ENCODE peak calls at places on chromosomes 5 and 9, in four cellular contexts. K, J, M and N are unnamed samples.
A peak's percentile ranks its signal among the peaks of the same experiment; 100 is the strongest.

GRCh38 chr9:38680827-38681226 is 39.1 kb downstream of the FAM240B start:
- DNase-seq in M (no peak), K (peak; percentile 4), J (no peak), N (no peak)

GRCh38 chr9:3413984-3414383 is 111.8 kb downstream of the RFX3 start:
- DNase-seq in J (no peak), M (no peak), K (no peak), N (no peak)

GRCh38 chr9:126347911-126348760 is 21.5 kb downstream of the MVB12B start:
- DNase-seq in J (no peak), M (no peak), K (no peak), N (no peak)

GRCh38 chr9:35937227-35937626 is 20.7 kb downstream of the OR2S2 start:
- DNase-seq in J (no peak), M (no peak), K (no peak), N (no peak)

GRCh38 chr9:110217656-110218099 is 9.7 kb upstream of the C9orf152 start:
- DNase-seq in M (peak; percentile 62), K (peak; percentile 62), J (peak; percentile 48), N (peak; percentile 35)

GRCh38 chr9:91037511-91038482 is 236.2 kb downstream of the SYK start:
- DNase-seq in K (peak; percentile 67), M (peak; percentile 84), J (peak; percentile 41), N (peak; percentile 21)

GRCh38 chr5:179731791-179732411 is 721 bp upstream of the MAML1 start:
- DNase-seq in M (peak; percentile 73), J (no peak), K (peak; percentile 55), N (no peak)

GRCh38 chr9:27590636-27591035 is 17.4 kb upstream of the C9orf72 start:
- DNase-seq in M (no peak), K (peak; percentile 42), J (no peak), N (no peak)

GRCh38 chr9:88174324-88174723 is 36.0 kb upstream of the SPATA31C2 start:
- DNase-seq in J (no peak), M (peak; percentile 34), K (peak; percentile 29), N (peak; percentile 45)

GRCh38 chr9:80435591-80435990 is 863.8 kb downstream of the TLE4 start:
- DNase-seq in K (no peak), J (no peak), M (no peak), N (no peak)

GRCh38 chr9:20611751-20612287 is 10.5 kb downstream of the MLLT3 start:
- DNase-seq in M (peak; percentile 26), K (peak; percentile 74), J (no peak), N (peak; percentile 9)

GRCh38 chr9:34380511-34381315 is 4.0 kb upstream of the MYORG start:
- DNase-seq in K (peak; percentile 52), J (no peak), M (peak; percentile 93), N (peak; percentile 94)

GRCh38 chr5:171424726-171425125 is 5.3 kb downstream of the FGF18 start:
- DNase-seq in K (no peak), M (no peak), J (no peak), N (no peak)

GRCh38 chr5:112551437-112552018 is 132.5 kb upstream of the EPB41L4A start:
- DNase-seq in K (peak; percentile 65), M (peak; percentile 85), J (peak; percentile 59), N (peak; percentile 42)

GRCh38 chr5:104247260-104247659 is 684.7 kb upstream of the NUDT12 start:
- DNase-seq in K (no peak), J (no peak), M (peak; percentile 13), N (no peak)

GRCh38 chr5:8340739-8341344 is 471.9 kb downstream of the MTRR start:
- DNase-seq in K (peak; percentile 75), J (no peak), M (peak; percentile 21), N (peak; percentile 26)

GRCh38 chr5:26700759-26701384 is 337.5 kb downstream of the CDH9 start:
- DNase-seq in J (no peak), M (peak; percentile 58), K (peak; percentile 75), N (peak; percentile 38)

GRCh38 chr9:13688990-13689600 is 409.6 kb upstream of the MPDZ start:
- DNase-seq in K (peak; percentile 32), J (no peak), M (peak; percentile 15), N (no peak)

GRCh38 chr9:91884746-91885687 is 65.0 kb downstream of the ROR2 start:
- DNase-seq in J (no peak), K (no peak), M (peak; percentile 40), N (no peak)

GRCh38 chr5:147310059-147310704 is 75.4 kb downstream of the STK32A start:
- DNase-seq in J (peak; percentile 76), K (peak; percentile 91), M (no peak), N (peak; percentile 7)

GRCh38 chr9:30201024-30201423 is 2183.4 kb upstream of the ACO1 start:
- DNase-seq in M (no peak), J (no peak), K (no peak), N (no peak)

GRCh38 chr5:139149477-139150199 is 48.5 kb downstream of the SIL1 start:
- DNase-seq in K (no peak), M (no peak), J (no peak), N (no peak)

GRCh38 chr5:101440173-101440572 is 537.1 kb upstream of the ST8SIA4 start:
- DNase-seq in J (no peak), M (no peak), K (no peak), N (no peak)

DNA sequence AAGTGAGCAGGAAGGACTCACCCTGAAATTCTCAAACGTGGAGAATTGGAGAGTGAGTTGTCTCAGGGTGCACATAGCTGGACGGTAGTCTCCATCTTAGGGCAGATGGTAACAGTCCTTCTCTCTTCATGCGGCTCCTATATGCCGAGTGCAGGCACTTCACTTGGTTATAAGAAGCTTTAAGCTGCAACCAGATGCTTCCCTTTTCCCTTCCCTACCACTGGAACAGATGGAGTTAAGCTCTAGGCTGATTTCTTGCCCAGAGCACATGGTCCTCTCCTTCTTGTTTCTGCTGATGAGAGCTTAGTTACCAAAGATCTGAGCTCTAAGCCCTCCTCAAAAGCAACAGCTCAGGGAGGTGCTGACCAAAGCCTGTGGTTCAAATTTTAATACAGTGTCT is 355.7 kb downstream of the ARHGEF28 start:
- DNase-seq in K (no peak), M (no peak), J (no peak), N (no peak)
- TF ChIP-seq EZH2phosphoT487 in K (no peak), M (no peak), J (no peak), N (no peak)

GRCh38 chr5:172728481-172729241 is 42.3 kb downstream of the DUSP1 start:
- DNase-seq in J (no peak), M (no peak), K (no peak), N (no peak)
- TF ChIP-seq EZH2phosphoT487 in J (no peak), M (no peak), K (no peak), N (no peak)

DNA sequence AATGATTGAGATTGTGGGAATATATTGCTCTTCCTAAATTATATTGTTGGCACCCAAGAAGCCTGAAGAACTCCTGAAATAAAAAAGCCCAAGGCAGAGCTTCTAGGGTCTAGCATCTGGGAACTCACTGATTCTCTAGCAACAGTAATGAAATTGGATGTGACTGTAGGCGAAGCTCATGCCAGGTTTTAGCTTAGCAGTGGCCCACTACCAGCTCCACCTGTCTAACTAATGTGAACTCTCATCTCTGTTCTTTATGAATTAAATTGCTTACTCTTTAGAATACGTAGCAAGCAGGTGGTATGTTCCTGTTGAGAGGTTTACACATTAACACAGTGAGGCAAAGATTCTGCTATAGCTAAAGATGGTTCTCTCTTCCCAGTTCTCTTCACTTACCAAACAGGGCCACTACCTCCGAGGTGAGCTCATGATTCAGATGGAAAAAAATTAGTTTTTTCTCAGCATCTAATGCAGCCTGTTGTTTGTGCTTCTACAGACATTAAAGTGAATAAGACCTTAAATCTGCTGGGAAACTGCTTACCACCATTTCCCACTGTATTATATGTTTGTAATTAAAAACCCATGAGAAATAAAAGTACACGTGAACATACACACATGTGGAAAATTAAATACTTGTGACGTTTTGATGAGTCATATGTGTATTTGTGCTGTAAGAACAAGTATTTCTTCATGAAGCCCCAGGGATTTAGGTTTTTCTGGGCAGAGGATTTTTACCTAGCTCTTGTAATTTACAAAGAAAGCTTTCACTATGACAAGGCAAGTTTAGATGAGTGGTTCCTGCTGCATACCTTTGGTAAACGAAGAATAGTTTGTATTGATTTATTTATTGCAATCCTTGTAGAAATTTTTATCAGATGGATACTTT is 360.1 kb downstream of the KDM4C start:
- DNase-seq in K (peak; percentile 41), M (no peak), J (no peak), N (no peak)
- TF ChIP-seq EZH2phosphoT487 in K (no peak), M (no peak), J (no peak), N (no peak)

GRCh38 chr5:157335534-157336422 is 69.9 kb downstream of the CYFIP2 start:
- DNase-seq in M (peak; percentile 48), K (peak; percentile 53), J (no peak), N (no peak)
- TF ChIP-seq EZH2phosphoT487 in M (no peak), K (no peak), J (no peak), N (no peak)

GRCh38 chr5:175802361-175802760 is 69.0 kb upstream of the CPLX2 start:
- DNase-seq in K (no peak), M (no peak), J (no peak), N (no peak)
- TF ChIP-seq EZH2phosphoT487 in K (no peak), M (no peak), J (no peak), N (no peak)

GRCh38 chr9:84296146-84296843 is 44.3 kb downstream of the SLC28A3 start:
- DNase-seq in J (no peak), M (no peak), K (peak; percentile 25), N (no peak)
- TF ChIP-seq EZH2phosphoT487 in J (no peak), M (no peak), K (no peak), N (no peak)

DNA sequence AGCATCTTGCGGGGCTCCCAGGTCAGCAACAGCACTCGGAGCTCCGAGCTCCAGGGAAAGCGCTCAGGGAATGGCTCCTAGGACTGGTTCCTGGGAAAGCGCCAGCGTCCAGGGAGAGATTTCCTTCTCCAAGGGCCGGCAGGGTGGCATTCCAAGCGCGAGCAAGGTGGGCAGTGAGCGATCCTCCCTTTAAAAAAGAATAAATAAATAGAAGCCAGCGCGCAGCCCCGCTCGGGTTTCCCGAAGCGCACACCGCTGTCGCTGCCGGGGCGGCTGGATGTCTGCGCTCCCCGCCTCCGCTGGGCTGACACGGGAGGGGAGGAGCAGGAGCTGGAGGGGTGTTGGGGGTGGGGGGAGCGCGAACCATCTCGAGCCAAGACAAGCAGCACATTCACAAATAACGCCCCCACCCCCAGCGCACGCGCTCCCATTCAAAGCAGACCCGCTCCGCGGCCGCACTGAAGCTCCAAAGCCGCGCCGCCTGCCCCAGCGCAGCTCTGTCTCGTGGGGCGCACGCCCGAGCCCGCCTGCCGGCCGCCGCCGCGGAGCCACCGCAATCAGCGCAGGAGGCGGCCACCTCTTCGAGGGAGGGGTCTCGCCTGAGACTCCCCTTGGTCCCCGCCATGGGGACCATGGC is 327.5 kb downstream of the SH3GL2 start:
- DNase-seq in K (no peak), J (no peak), M (peak; percentile 53), N (peak; percentile 17)
- TF ChIP-seq EZH2phosphoT487 in K (no peak), J (no peak), M (no peak), N (no peak)